ENCODE peak calls at places on chromosomes 7 and 10, in five cellular contexts. One of them, this sample, is unnamed.

GRCh38 chr10:76950354-76950753 is 687.3 kb downstream of the KCNMA1 start:
- DNase-seq in adrenal gland: no peak
- DNase-seq in transverse colon: no peak
- DNase-seq in tibial artery: no peak
- DNase-seq in SK-N-SH: no peak
- DNase-seq in this sample: no peak

GRCh38 chr10:14391342-14391741 is 60.6 kb upstream of the FRMD4A start:
- DNase-seq in adrenal gland: no peak
- DNase-seq in transverse colon: no peak
- DNase-seq in tibial artery: no peak
- DNase-seq in SK-N-SH: no peak
- DNase-seq in this sample: no peak

GRCh38 chr10:97188234-97188847 is 2.6 kb upstream of the SLIT1 start:
- DNase-seq in adrenal gland: no peak
- DNase-seq in transverse colon: no peak
- DNase-seq in tibial artery: peak; percentile 35
- DNase-seq in SK-N-SH: no peak
- DNase-seq in this sample: no peak

GRCh38 chr10:124678566-124679240 is 65.5 kb downstream of the FAM53B start:
- DNase-seq in adrenal gland: no peak
- DNase-seq in transverse colon: no peak
- DNase-seq in tibial artery: no peak
- DNase-seq in SK-N-SH: no peak
- DNase-seq in this sample: no peak

GRCh38 chr7:5595545-5596045 is 172.0 kb upstream of the TNRC18 start:
- DNase-seq in adrenal gland: no peak
- DNase-seq in transverse colon: no peak
- DNase-seq in tibial artery: no peak
- DNase-seq in SK-N-SH: peak; percentile 81
- DNase-seq in this sample: no peak

GRCh38 chr7:53800746-53801145 is 741.4 kb upstream of the VSTM2A start:
- DNase-seq in adrenal gland: no peak
- DNase-seq in transverse colon: no peak
- DNase-seq in tibial artery: no peak
- DNase-seq in SK-N-SH: no peak
- DNase-seq in this sample: no peak

GRCh38 chr10:75034714-75035258 is 76.7 kb upstream of the SAMD8 start:
- DNase-seq in adrenal gland: peak; percentile 12
- DNase-seq in transverse colon: no peak
- DNase-seq in tibial artery: no peak
- DNase-seq in SK-N-SH: no peak
- DNase-seq in this sample: no peak

GRCh38 chr7:41222704-41223103 is 480.2 kb downstream of the INHBA start:
- DNase-seq in adrenal gland: no peak
- DNase-seq in transverse colon: no peak
- DNase-seq in tibial artery: no peak
- DNase-seq in SK-N-SH: no peak
- DNase-seq in this sample: no peak

GRCh38 chr10:7738536-7739407 is 35.7 kb downstream of the ITIH2 start:
- DNase-seq in adrenal gland: no peak
- DNase-seq in transverse colon: no peak
- DNase-seq in tibial artery: no peak
- DNase-seq in SK-N-SH: no peak
- DNase-seq in this sample: no peak

GRCh38 chr10:184911-185310 is 49.7 kb downstream of the ZMYND11 start:
- DNase-seq in adrenal gland: no peak
- DNase-seq in transverse colon: no peak
- DNase-seq in tibial artery: no peak
- DNase-seq in SK-N-SH: no peak
- DNase-seq in this sample: no peak

GRCh38 chr10:3264178-3264867 is 91.7 kb upstream of the PITRM1 start:
- DNase-seq in adrenal gland: no peak
- DNase-seq in transverse colon: no peak
- DNase-seq in tibial artery: no peak
- DNase-seq in SK-N-SH: no peak
- DNase-seq in this sample: no peak

GRCh38 chr10:114044251-114045070 is 795 bp downstream of the ADRB1 start:
- DNase-seq in adrenal gland: no peak
- DNase-seq in transverse colon: no peak
- DNase-seq in tibial artery: no peak
- DNase-seq in SK-N-SH: peak; percentile 55
- DNase-seq in this sample: no peak

GRCh38 chr7:738723-739454 is 11.8 kb upstream of the PRKAR1B start:
- DNase-seq in adrenal gland: no peak
- DNase-seq in transverse colon: no peak
- DNase-seq in tibial artery: peak; percentile 57
- DNase-seq in SK-N-SH: no peak
- DNase-seq in this sample: no peak

GRCh38 chr7:91772100-91772794 is 108.3 kb downstream of the MTERF1 start:
- DNase-seq in adrenal gland: no peak
- DNase-seq in transverse colon: peak; percentile 42
- DNase-seq in tibial artery: no peak
- DNase-seq in SK-N-SH: no peak
- DNase-seq in this sample: no peak

GRCh38 chr7:20777377-20778062 is 9.2 kb downstream of the SP8 start:
- DNase-seq in adrenal gland: no peak
- DNase-seq in transverse colon: no peak
- DNase-seq in tibial artery: no peak
- DNase-seq in SK-N-SH: no peak
- DNase-seq in this sample: no peak

GRCh38 chr7:50664461-50664922 is 99.3 kb upstream of the DDC start:
- DNase-seq in adrenal gland: no peak
- DNase-seq in transverse colon: no peak
- DNase-seq in tibial artery: no peak
- DNase-seq in SK-N-SH: no peak
- DNase-seq in this sample: no peak

GRCh38 chr7:28626629-28627262 is 214.4 kb downstream of the CREB5 start:
- DNase-seq in adrenal gland: peak; percentile 31
- DNase-seq in transverse colon: no peak
- DNase-seq in tibial artery: no peak
- DNase-seq in SK-N-SH: peak; percentile 60
- DNase-seq in this sample: no peak

GRCh38 chr10:5952731-5953385 is 24.5 kb downstream of the IL15RA start:
- DNase-seq in adrenal gland: no peak
- DNase-seq in transverse colon: no peak
- DNase-seq in tibial artery: no peak
- DNase-seq in SK-N-SH: no peak
- DNase-seq in this sample: no peak

GRCh38 chr10:34812771-34813170 is 2.3 kb downstream of the PARD3 start:
- DNase-seq in adrenal gland: no peak
- DNase-seq in transverse colon: no peak
- DNase-seq in tibial artery: no peak
- DNase-seq in SK-N-SH: no peak
- DNase-seq in this sample: no peak

GRCh38 chr10:61975107-61975932 is 73.8 kb downstream of the ARID5B start:
- DNase-seq in adrenal gland: no peak
- DNase-seq in transverse colon: no peak
- DNase-seq in tibial artery: no peak
- DNase-seq in SK-N-SH: no peak
- DNase-seq in this sample: peak; percentile 78

GRCh38 chr10:35819736-35820135 is 177.6 kb upstream of the FZD8 start:
- DNase-seq in adrenal gland: no peak
- DNase-seq in transverse colon: no peak
- DNase-seq in tibial artery: no peak
- DNase-seq in SK-N-SH: no peak
- DNase-seq in this sample: no peak

GRCh38 chr10:35824704-35825103 is 182.6 kb upstream of the FZD8 start:
- DNase-seq in adrenal gland: no peak
- DNase-seq in transverse colon: no peak
- DNase-seq in tibial artery: no peak
- DNase-seq in SK-N-SH: no peak
- DNase-seq in this sample: no peak

GRCh38 chr10:35821339-35821911 is 179.3 kb upstream of the FZD8 start:
- DNase-seq in adrenal gland: no peak
- DNase-seq in transverse colon: no peak
- DNase-seq in tibial artery: no peak
- DNase-seq in SK-N-SH: no peak
- DNase-seq in this sample: no peak

GRCh38 chr10:35819011-35819410 is 176.9 kb upstream of the FZD8 start:
- DNase-seq in adrenal gland: no peak
- DNase-seq in transverse colon: no peak
- DNase-seq in tibial artery: no peak
- DNase-seq in SK-N-SH: no peak
- DNase-seq in this sample: no peak

DNA sequence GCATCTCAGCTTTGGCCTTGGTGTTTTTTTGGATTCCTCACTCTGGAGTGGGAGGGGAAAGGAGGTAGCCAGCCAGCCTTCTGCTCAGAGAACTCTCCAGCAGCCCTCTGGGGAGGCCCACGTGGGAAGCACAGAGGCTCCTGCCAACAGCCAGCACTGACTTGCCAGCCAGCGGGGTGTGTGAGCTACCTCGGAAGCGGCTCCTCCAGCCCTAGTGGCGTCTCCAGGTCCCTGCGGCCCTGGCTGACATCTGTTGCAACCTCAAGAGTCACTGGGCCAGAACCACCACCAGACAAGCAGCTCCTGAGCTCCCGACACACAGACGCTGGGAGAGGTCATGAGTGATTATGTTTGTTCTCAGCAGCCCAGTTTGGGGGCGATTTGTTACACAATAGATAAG is 180.2 kb upstream of the FZD8 start:
- DNase-seq in adrenal gland: peak; percentile 31
- DNase-seq in transverse colon: peak; percentile 41
- DNase-seq in tibial artery: peak; percentile 99
- DNase-seq in SK-N-SH: no peak
- DNase-seq in this sample: peak; percentile 3
- TF ChIP-seq CTCF in adrenal gland: peak; percentile 4
- TF ChIP-seq CTCF in transverse colon: peak; percentile 29
- TF ChIP-seq CTCF in tibial artery: peak; percentile 64
- TF ChIP-seq CTCF in SK-N-SH: no peak
- TF ChIP-seq CTCF in this sample: no peak

GRCh38 chr7:12730523-12730922 is 43.1 kb downstream of the ARL4A start:
- DNase-seq in adrenal gland: no peak
- DNase-seq in transverse colon: no peak
- DNase-seq in tibial artery: no peak
- DNase-seq in SK-N-SH: no peak
- DNase-seq in this sample: no peak

GRCh38 chr7:12727455-12728191 is 40.2 kb downstream of the ARL4A start:
- DNase-seq in adrenal gland: no peak
- DNase-seq in transverse colon: no peak
- DNase-seq in tibial artery: no peak
- DNase-seq in SK-N-SH: no peak
- DNase-seq in this sample: no peak

GRCh38 chr7:12728192-12728538 is 40.7 kb downstream of the ARL4A start:
- DNase-seq in adrenal gland: no peak
- DNase-seq in transverse colon: no peak
- DNase-seq in tibial artery: no peak
- DNase-seq in SK-N-SH: no peak
- DNase-seq in this sample: no peak

GRCh38 chr7:12731214-12731656 is 43.8 kb downstream of the ARL4A start:
- DNase-seq in adrenal gland: no peak
- DNase-seq in transverse colon: no peak
- DNase-seq in tibial artery: no peak
- DNase-seq in SK-N-SH: no peak
- DNase-seq in this sample: peak; percentile 38

DNA sequence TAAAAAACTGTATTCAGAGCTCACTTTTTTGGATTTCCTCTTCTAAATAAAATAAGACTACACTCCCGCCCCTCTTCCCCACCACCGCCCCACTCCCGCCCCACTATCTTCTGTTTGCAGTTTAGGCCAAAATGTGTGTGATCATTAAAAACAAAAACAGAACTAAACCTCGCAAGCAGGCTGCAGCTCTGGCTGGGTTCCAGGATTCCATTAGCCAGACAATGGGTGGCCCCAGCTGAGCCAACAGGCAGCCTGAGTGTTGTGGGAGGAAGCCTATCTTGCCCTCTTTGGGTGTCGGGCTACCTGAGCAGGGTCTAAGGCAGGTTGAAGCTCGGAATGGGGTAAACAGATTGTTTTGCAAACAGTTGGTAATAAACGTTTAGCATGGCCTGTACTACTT is 41.7 kb downstream of the ARL4A start:
- DNase-seq in adrenal gland: peak; percentile 56
- DNase-seq in transverse colon: peak; percentile 45
- DNase-seq in tibial artery: peak; percentile 78
- DNase-seq in SK-N-SH: peak; percentile 66
- DNase-seq in this sample: no peak
- H3K4me3 ChIP-seq in adrenal gland: no peak overlapping the region
- H3K4me3 ChIP-seq in transverse colon: no peak overlapping the region
- H3K4me3 ChIP-seq in tibial artery: no peak overlapping the region
- H3K4me3 ChIP-seq in SK-N-SH: no peak overlapping the region
- H3K4me3 ChIP-seq in this sample: no peak overlapping the region

GRCh38 chr7:72183835-72184234 is 228.3 kb downstream of the CALN1 start:
- DNase-seq in adrenal gland: peak; percentile 31
- DNase-seq in transverse colon: no peak
- DNase-seq in tibial artery: no peak
- DNase-seq in SK-N-SH: peak; percentile 4
- DNase-seq in this sample: no peak
- TF ChIP-seq CTCF in adrenal gland: peak; percentile 21
- TF ChIP-seq CTCF in transverse colon: no peak
- TF ChIP-seq CTCF in tibial artery: peak; percentile 4
- TF ChIP-seq CTCF in SK-N-SH: peak; percentile 60
- TF ChIP-seq CTCF in this sample: no peak

GRCh38 chr10:78194050-78194449 is 160.4 kb downstream of the RPS24 start:
- DNase-seq in adrenal gland: no peak
- DNase-seq in transverse colon: no peak
- DNase-seq in tibial artery: no peak
- DNase-seq in SK-N-SH: no peak
- DNase-seq in this sample: no peak

GRCh38 chr10:78196964-78197363 is 163.3 kb downstream of the RPS24 start:
- DNase-seq in adrenal gland: peak; percentile 41
- DNase-seq in transverse colon: no peak
- DNase-seq in tibial artery: no peak
- DNase-seq in SK-N-SH: no peak
- DNase-seq in this sample: peak; percentile 29

GRCh38 chr10:78197628-78198272 is 164.1 kb downstream of the RPS24 start:
- DNase-seq in adrenal gland: no peak
- DNase-seq in transverse colon: no peak
- DNase-seq in tibial artery: no peak
- DNase-seq in SK-N-SH: no peak
- DNase-seq in this sample: no peak

GRCh38 chr10:78193189-78193588 is 159.5 kb downstream of the RPS24 start:
- DNase-seq in adrenal gland: no peak
- DNase-seq in transverse colon: no peak
- DNase-seq in tibial artery: no peak
- DNase-seq in SK-N-SH: no peak
- DNase-seq in this sample: no peak

DNA sequence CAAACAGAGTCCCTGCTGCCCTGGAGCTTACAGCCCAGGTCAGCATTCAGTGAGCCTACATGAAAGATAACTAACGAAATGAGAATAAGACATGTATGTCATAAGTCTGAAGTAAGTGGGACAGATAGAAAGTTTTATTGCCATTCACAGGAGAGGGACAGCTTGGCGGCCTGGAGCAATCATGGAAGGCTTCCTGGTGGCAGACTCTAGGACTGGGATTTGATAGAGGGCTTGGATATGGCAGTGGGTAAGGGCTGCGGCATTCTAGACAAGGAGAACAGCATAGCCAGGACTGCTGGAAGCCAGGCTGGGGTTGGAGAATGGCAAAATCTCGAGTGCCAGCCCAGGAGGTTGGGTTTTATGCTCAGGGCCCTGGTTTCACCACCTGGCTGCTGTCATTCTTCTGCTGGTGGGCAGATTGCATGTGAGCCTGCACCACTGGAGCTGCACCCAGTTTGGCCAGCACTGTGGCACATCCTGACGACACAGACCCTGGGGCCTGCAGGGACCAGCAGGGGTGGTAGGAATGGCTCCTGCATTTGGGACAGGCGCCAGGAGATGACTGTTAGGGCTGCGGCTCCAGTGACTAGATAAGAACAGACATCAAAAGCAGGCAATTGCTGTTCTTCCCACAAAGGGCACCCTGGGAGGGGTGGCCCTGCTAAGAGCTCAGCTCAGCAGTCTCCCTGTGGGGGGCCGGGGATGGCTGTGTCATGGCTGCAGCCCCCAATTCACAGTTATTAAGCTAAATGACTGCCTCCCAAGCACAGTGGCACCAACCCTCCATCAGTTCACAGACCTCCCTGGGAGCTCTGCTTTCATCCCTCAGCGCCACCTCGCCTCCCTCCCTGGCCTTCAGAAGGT is 161.1 kb downstream of the RPS24 start:
- DNase-seq in adrenal gland: peak; percentile 43
- DNase-seq in transverse colon: no peak
- DNase-seq in tibial artery: no peak
- DNase-seq in SK-N-SH: peak; percentile 84
- DNase-seq in this sample: no peak
- H3K4me3 ChIP-seq in adrenal gland: no peak overlapping the region
- H3K4me3 ChIP-seq in transverse colon: no peak overlapping the region
- H3K4me3 ChIP-seq in tibial artery: no peak overlapping the region
- H3K4me3 ChIP-seq in SK-N-SH: no peak overlapping the region
- H3K4me3 ChIP-seq in this sample: no peak overlapping the region

This sample was measured in HFF-Myc.